ENCODE peak calls at places on chromosomes 13 and 19, in seven cellular contexts. One of them, this sample, is unnamed.

GRCh38 chr13:52006491-52007245 is 4.6 kb downstream of the ATP7B start:
- DNase-seq in fibroblast of villous mesenchyme: no peak
- DNase-seq in choroid plexus epithelial cell: peak
- DNase-seq in ovary: no peak
- DNase-seq in esophagus squamous epithelium: no peak
- DNase-seq in brain microvascular endothelial cell: no peak
- DNase-seq in heart left ventricle: no peak
- DNase-seq in this sample: no peak

GRCh38 chr13:39415403-39415802 is 187.6 kb downstream of the LHFPL6 start:
- DNase-seq in fibroblast of villous mesenchyme: peak
- DNase-seq in esophagus squamous epithelium: no peak
- DNase-seq in ovary: peak
- DNase-seq in choroid plexus epithelial cell: peak
- DNase-seq in heart left ventricle: peak
- DNase-seq in brain microvascular endothelial cell: no peak
- DNase-seq in this sample: peak

GRCh38 chr19:2703077-2703437 is 563 bp upstream of the GNG7 start:
- DNase-seq in esophagus squamous epithelium: no peak
- DNase-seq in brain microvascular endothelial cell: no peak
- DNase-seq in choroid plexus epithelial cell: no peak
- DNase-seq in fibroblast of villous mesenchyme: no peak
- DNase-seq in ovary: no peak
- DNase-seq in heart left ventricle: no peak
- DNase-seq in this sample: no peak

GRCh38 chr19:5977222-5977784 is 637 bp downstream of the RANBP3 start:
- DNase-seq in esophagus squamous epithelium: no peak
- DNase-seq in ovary: no peak
- DNase-seq in choroid plexus epithelial cell: no peak
- DNase-seq in heart left ventricle: no peak
- DNase-seq in brain microvascular endothelial cell: no peak
- DNase-seq in fibroblast of villous mesenchyme: no peak
- DNase-seq in this sample: peak

GRCh38 chr19:30441011-30441410 is 68.8 kb downstream of the ZNF536 start:
- DNase-seq in choroid plexus epithelial cell: no peak
- DNase-seq in esophagus squamous epithelium: no peak
- DNase-seq in heart left ventricle: no peak
- DNase-seq in fibroblast of villous mesenchyme: no peak
- DNase-seq in ovary: no peak
- DNase-seq in brain microvascular endothelial cell: no peak
- DNase-seq in this sample: no peak

GRCh38 chr13:112961457-112962369 is 7.3 kb upstream of the MCF2L start:
- DNase-seq in ovary: no peak
- DNase-seq in brain microvascular endothelial cell: no peak
- DNase-seq in choroid plexus epithelial cell: no peak
- DNase-seq in fibroblast of villous mesenchyme: no peak
- DNase-seq in esophagus squamous epithelium: no peak
- DNase-seq in heart left ventricle: no peak
- DNase-seq in this sample: no peak

GRCh38 chr19:10995926-10996600 is 35.2 kb downstream of the SMARCA4 start:
- DNase-seq in choroid plexus epithelial cell: no peak
- DNase-seq in fibroblast of villous mesenchyme: no peak
- DNase-seq in ovary: no peak
- DNase-seq in brain microvascular endothelial cell: no peak
- DNase-seq in heart left ventricle: no peak
- DNase-seq in esophagus squamous epithelium: no peak
- DNase-seq in this sample: no peak

GRCh38 chr19:38062959-38063786 is 156.2 kb downstream of the SIPA1L3 start:
- DNase-seq in brain microvascular endothelial cell: no peak
- DNase-seq in choroid plexus epithelial cell: no peak
- DNase-seq in heart left ventricle: no peak
- DNase-seq in esophagus squamous epithelium: no peak
- DNase-seq in fibroblast of villous mesenchyme: peak
- DNase-seq in ovary: peak
- DNase-seq in this sample: no peak

GRCh38 chr19:17505218-17505617 is 6.2 kb upstream of the PGLS start:
- DNase-seq in ovary: no peak
- DNase-seq in choroid plexus epithelial cell: no peak
- DNase-seq in fibroblast of villous mesenchyme: no peak
- DNase-seq in brain microvascular endothelial cell: no peak
- DNase-seq in heart left ventricle: no peak
- DNase-seq in esophagus squamous epithelium: no peak
- DNase-seq in this sample: no peak

GRCh38 chr13:50366488-50367174 is 351.4 kb downstream of the KCNRG start:
- DNase-seq in fibroblast of villous mesenchyme: no peak
- DNase-seq in esophagus squamous epithelium: no peak
- DNase-seq in choroid plexus epithelial cell: no peak
- DNase-seq in ovary: no peak
- DNase-seq in brain microvascular endothelial cell: no peak
- DNase-seq in heart left ventricle: no peak
- DNase-seq in this sample: no peak

GRCh38 chr19:366205-366783 is 21.7 kb upstream of the MIER2 start:
- DNase-seq in ovary: no peak
- DNase-seq in fibroblast of villous mesenchyme: no peak
- DNase-seq in brain microvascular endothelial cell: no peak
- DNase-seq in esophagus squamous epithelium: no peak
- DNase-seq in heart left ventricle: no peak
- DNase-seq in choroid plexus epithelial cell: no peak
- DNase-seq in this sample: no peak

GRCh38 chr19:49069026-49069425 is 3.5 kb downstream of the KCNA7 start:
- DNase-seq in ovary: no peak
- DNase-seq in brain microvascular endothelial cell: no peak
- DNase-seq in fibroblast of villous mesenchyme: no peak
- DNase-seq in choroid plexus epithelial cell: no peak
- DNase-seq in esophagus squamous epithelium: no peak
- DNase-seq in heart left ventricle: no peak
- DNase-seq in this sample: no peak

GRCh38 chr13:65468628-65469027 is 1761.5 kb downstream of the PCDH9 start:
- DNase-seq in ovary: no peak
- DNase-seq in choroid plexus epithelial cell: peak
- DNase-seq in brain microvascular endothelial cell: peak
- DNase-seq in fibroblast of villous mesenchyme: no peak
- DNase-seq in heart left ventricle: no peak
- DNase-seq in esophagus squamous epithelium: no peak
- DNase-seq in this sample: no peak

GRCh38 chr13:28805193-28805819 is 14.8 kb upstream of the MTUS2 start:
- DNase-seq in esophagus squamous epithelium: no peak
- DNase-seq in choroid plexus epithelial cell: peak
- DNase-seq in brain microvascular endothelial cell: no peak
- DNase-seq in ovary: no peak
- DNase-seq in heart left ventricle: no peak
- DNase-seq in fibroblast of villous mesenchyme: no peak
- DNase-seq in this sample: peak

GRCh38 chr13:102203718-102204117 is 198.1 kb downstream of the FGF14 start:
- DNase-seq in brain microvascular endothelial cell: no peak
- DNase-seq in choroid plexus epithelial cell: no peak
- DNase-seq in ovary: no peak
- DNase-seq in heart left ventricle: no peak
- DNase-seq in esophagus squamous epithelium: no peak
- DNase-seq in fibroblast of villous mesenchyme: no peak
- DNase-seq in this sample: no peak

GRCh38 chr13:93226065-93226622 is 463 bp upstream of the GPC6 start:
- DNase-seq in brain microvascular endothelial cell: peak
- DNase-seq in choroid plexus epithelial cell: no peak
- DNase-seq in fibroblast of villous mesenchyme: no peak
- DNase-seq in esophagus squamous epithelium: no peak
- DNase-seq in ovary: no peak
- DNase-seq in heart left ventricle: no peak
- DNase-seq in this sample: no peak
- H3K4me3 ChIP-seq in brain microvascular endothelial cell: peak
- H3K4me3 ChIP-seq in choroid plexus epithelial cell: peak
- H3K4me3 ChIP-seq in fibroblast of villous mesenchyme: peak
- H3K4me3 ChIP-seq in esophagus squamous epithelium: peak
- H3K4me3 ChIP-seq in ovary: peak
- H3K4me3 ChIP-seq in heart left ventricle: peak
- H3K4me3 ChIP-seq in this sample: peak

GRCh38 chr19:46392837-46393236 is 20.5 kb downstream of the CCDC8 start:
- DNase-seq in fibroblast of villous mesenchyme: peak
- DNase-seq in ovary: no peak
- DNase-seq in esophagus squamous epithelium: no peak
- DNase-seq in heart left ventricle: no peak
- DNase-seq in choroid plexus epithelial cell: no peak
- DNase-seq in brain microvascular endothelial cell: no peak
- DNase-seq in this sample: no peak

GRCh38 chr19:46393456-46394397 is 19.6 kb downstream of the CCDC8 start:
- DNase-seq in brain microvascular endothelial cell: no peak
- DNase-seq in choroid plexus epithelial cell: no peak
- DNase-seq in fibroblast of villous mesenchyme: no peak
- DNase-seq in ovary: peak
- DNase-seq in heart left ventricle: no peak
- DNase-seq in esophagus squamous epithelium: no peak
- DNase-seq in this sample: peak

GRCh38 chr19:46391296-46392251 is 21.8 kb downstream of the CCDC8 start:
- DNase-seq in esophagus squamous epithelium: no peak
- DNase-seq in ovary: no peak
- DNase-seq in brain microvascular endothelial cell: no peak
- DNase-seq in fibroblast of villous mesenchyme: no peak
- DNase-seq in heart left ventricle: no peak
- DNase-seq in choroid plexus epithelial cell: no peak
- DNase-seq in this sample: peak

GRCh38 chr19:46390866-46391265 is 22.5 kb downstream of the CCDC8 start:
- DNase-seq in heart left ventricle: no peak
- DNase-seq in fibroblast of villous mesenchyme: no peak
- DNase-seq in choroid plexus epithelial cell: no peak
- DNase-seq in ovary: no peak
- DNase-seq in brain microvascular endothelial cell: no peak
- DNase-seq in esophagus squamous epithelium: no peak
- DNase-seq in this sample: peak

DNA sequence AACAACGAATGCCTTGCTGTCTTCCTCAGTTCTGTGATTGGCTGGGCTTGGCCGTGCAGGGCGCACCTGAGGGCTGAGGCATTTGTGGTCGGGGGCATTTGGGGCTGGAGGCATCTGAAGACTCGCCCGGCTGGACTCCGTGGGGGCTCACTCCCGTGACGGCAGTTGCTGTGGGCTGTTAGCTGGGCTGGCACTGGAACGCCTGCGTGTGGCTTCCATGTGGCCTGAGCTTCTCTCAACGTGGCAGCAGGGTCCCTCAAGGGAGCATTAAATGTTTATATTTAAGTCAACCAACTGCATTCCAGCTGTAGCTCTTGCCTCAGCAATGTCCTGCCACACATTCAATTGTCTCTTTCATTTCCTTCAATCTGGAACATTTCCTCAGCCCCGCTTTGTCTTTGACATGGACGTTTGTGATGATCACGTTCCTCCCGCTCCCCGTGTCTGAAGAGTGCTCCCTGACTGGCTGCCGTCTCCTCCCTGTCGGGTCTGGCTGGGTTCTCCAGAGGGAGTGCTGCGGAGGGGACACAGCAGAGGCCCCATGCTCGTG is 21.0 kb downstream of the CCDC8 start:
- DNase-seq in ovary: no peak
- DNase-seq in heart left ventricle: no peak
- DNase-seq in esophagus squamous epithelium: no peak
- DNase-seq in choroid plexus epithelial cell: peak
- DNase-seq in brain microvascular endothelial cell: peak
- DNase-seq in fibroblast of villous mesenchyme: peak
- DNase-seq in this sample: peak
- H3K4me3 ChIP-seq in ovary: no peak
- H3K4me3 ChIP-seq in heart left ventricle: no peak
- H3K4me3 ChIP-seq in esophagus squamous epithelium: no peak
- H3K4me3 ChIP-seq in choroid plexus epithelial cell: no peak
- H3K4me3 ChIP-seq in brain microvascular endothelial cell: no peak
- H3K4me3 ChIP-seq in fibroblast of villous mesenchyme: no peak
- H3K4me3 ChIP-seq in this sample: no peak

GRCh38 chr13:73258396-73258795 is 199.6 kb downstream of the KLF5 start:
- DNase-seq in brain microvascular endothelial cell: no peak
- DNase-seq in heart left ventricle: no peak
- DNase-seq in ovary: no peak
- DNase-seq in esophagus squamous epithelium: no peak
- DNase-seq in fibroblast of villous mesenchyme: peak
- DNase-seq in choroid plexus epithelial cell: no peak
- DNase-seq in this sample: no peak

GRCh38 chr13:73254827-73255226 is 196.0 kb downstream of the KLF5 start:
- DNase-seq in choroid plexus epithelial cell: no peak
- DNase-seq in fibroblast of villous mesenchyme: no peak
- DNase-seq in esophagus squamous epithelium: no peak
- DNase-seq in ovary: no peak
- DNase-seq in brain microvascular endothelial cell: no peak
- DNase-seq in heart left ventricle: no peak
- DNase-seq in this sample: no peak

GRCh38 chr13:73261739-73262216 is 203.0 kb downstream of the KLF5 start:
- DNase-seq in choroid plexus epithelial cell: no peak
- DNase-seq in brain microvascular endothelial cell: no peak
- DNase-seq in ovary: no peak
- DNase-seq in heart left ventricle: no peak
- DNase-seq in esophagus squamous epithelium: no peak
- DNase-seq in fibroblast of villous mesenchyme: no peak
- DNase-seq in this sample: no peak

GRCh38 chr13:73262862-73263627 is 204.2 kb downstream of the KLF5 start:
- DNase-seq in ovary: no peak
- DNase-seq in choroid plexus epithelial cell: no peak
- DNase-seq in heart left ventricle: no peak
- DNase-seq in fibroblast of villous mesenchyme: no peak
- DNase-seq in brain microvascular endothelial cell: no peak
- DNase-seq in esophagus squamous epithelium: no peak
- DNase-seq in this sample: no peak

GRCh38 chr13:73259061-73259908 is 200.5 kb downstream of the KLF5 start:
- DNase-seq in brain microvascular endothelial cell: no peak
- DNase-seq in heart left ventricle: no peak
- DNase-seq in esophagus squamous epithelium: no peak
- DNase-seq in ovary: no peak
- DNase-seq in fibroblast of villous mesenchyme: peak
- DNase-seq in choroid plexus epithelial cell: no peak
- DNase-seq in this sample: no peak
- H3K4me3 ChIP-seq in brain microvascular endothelial cell: no peak
- H3K4me3 ChIP-seq in heart left ventricle: no peak
- H3K4me3 ChIP-seq in esophagus squamous epithelium: no peak
- H3K4me3 ChIP-seq in ovary: no peak
- H3K4me3 ChIP-seq in fibroblast of villous mesenchyme: no peak
- H3K4me3 ChIP-seq in choroid plexus epithelial cell: no peak
- H3K4me3 ChIP-seq in this sample: no peak

GRCh38 chr13:108496364-108497215 is 132.8 kb upstream of the MYO16 start:
- DNase-seq in heart left ventricle: no peak
- DNase-seq in brain microvascular endothelial cell: no peak
- DNase-seq in ovary: no peak
- DNase-seq in choroid plexus epithelial cell: peak
- DNase-seq in fibroblast of villous mesenchyme: no peak
- DNase-seq in esophagus squamous epithelium: no peak
- DNase-seq in this sample: no peak

GRCh38 chr13:108495686-108496363 is 133.6 kb upstream of the MYO16 start:
- DNase-seq in choroid plexus epithelial cell: peak
- DNase-seq in fibroblast of villous mesenchyme: no peak
- DNase-seq in esophagus squamous epithelium: no peak
- DNase-seq in heart left ventricle: no peak
- DNase-seq in brain microvascular endothelial cell: peak
- DNase-seq in ovary: no peak
- DNase-seq in this sample: no peak

DNA sequence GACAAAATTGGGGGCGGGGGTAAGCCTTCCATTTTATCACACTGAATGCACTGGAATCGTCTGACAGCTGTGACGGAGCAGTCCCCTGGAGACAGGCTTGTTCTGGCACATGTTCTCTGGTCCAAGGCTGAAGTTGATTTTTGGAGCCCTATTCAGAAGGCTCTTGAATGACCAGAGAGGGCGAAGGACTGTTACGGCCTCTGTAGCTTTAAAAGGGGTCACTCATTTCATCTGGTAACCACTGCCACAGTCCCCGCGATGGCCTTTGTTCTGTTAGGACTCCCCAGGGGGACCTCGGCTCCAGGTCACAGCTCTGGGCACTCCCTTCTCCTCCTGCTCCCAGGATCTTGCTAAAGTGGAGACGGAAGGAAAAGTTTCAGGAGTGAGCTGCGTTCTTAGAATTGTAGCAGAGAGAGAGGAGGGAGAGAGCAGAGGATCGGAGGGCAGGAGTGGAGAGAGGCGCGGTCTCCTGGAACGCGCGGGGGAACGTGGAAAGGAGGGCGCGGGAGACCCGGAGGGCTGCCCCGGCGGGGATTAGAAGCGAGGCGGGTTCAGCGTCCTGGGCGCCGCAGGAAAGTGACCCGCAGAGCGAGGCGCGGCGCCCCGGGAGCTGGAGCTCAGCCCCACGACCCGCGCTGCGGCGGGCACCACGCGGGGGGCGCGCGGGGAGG is 134.3 kb upstream of the MYO16 start:
- DNase-seq in heart left ventricle: no peak
- DNase-seq in fibroblast of villous mesenchyme: no peak
- DNase-seq in esophagus squamous epithelium: no peak
- DNase-seq in choroid plexus epithelial cell: peak
- DNase-seq in ovary: no peak
- DNase-seq in brain microvascular endothelial cell: peak
- DNase-seq in this sample: no peak
- H3K4me3 ChIP-seq in heart left ventricle: no peak
- H3K4me3 ChIP-seq in fibroblast of villous mesenchyme: no peak
- H3K4me3 ChIP-seq in esophagus squamous epithelium: peak
- H3K4me3 ChIP-seq in choroid plexus epithelial cell: peak
- H3K4me3 ChIP-seq in ovary: no peak
- H3K4me3 ChIP-seq in brain microvascular endothelial cell: peak
- H3K4me3 ChIP-seq in this sample: peak